ENCODE peak calls at places on chromosomes 3 and 15, in seven cellular contexts. J is left ventricle myocardium superior; X is HFFc6; E is activated T-helper 1 cell treated with Interleukin-2 at 50 U/mL for 16 hours; Y is epithelial cell of prostate; Z is stimulated activated CD4-positive, alpha-beta T cell treated with anti-CD3 and anti-CD28 coated beads, TNF-alpha, amount 100 ng/mL, for 4 hours; T is NCI-H1048. H is an unnamed sample.

GRCh38 chr3:129560269-129560787 is 17.4 kb downstream of the H1-8 start:
- DNase-seq in J (peak), Z (no peak), X (peak), E (no peak), T (no peak), Y (no peak), H (no peak)

GRCh38 chr15:23472678-23473077 is 25.6 kb upstream of the GOLGA6L2 start:
- DNase-seq in Y (peak), X (no peak), T (no peak), J (no peak), E (no peak), Z (no peak), H (no peak)

GRCh38 chr15:51375966-51376640 is 34.6 kb downstream of the GLDN start:
- DNase-seq in Y (peak), X (peak), Z (no peak), T (no peak), J (no peak), E (no peak), H (no peak)

GRCh38 chr3:194633349-194634004 is at the start of gene TMEM44:
- DNase-seq in Y (peak), X (peak), T (peak), Z (peak), E (peak), J (peak), H (peak)

GRCh38 chr3:36840453-36840921 is 76.1 kb upstream of the DCLK3 start:
- DNase-seq in Y (no peak), E (no peak), J (peak), T (no peak), Z (no peak), X (no peak), H (no peak)

GRCh38 chr3:119433613-119434325 is 29.6 kb downstream of the TMEM39A start:
- DNase-seq in E (no peak), T (no peak), Y (no peak), J (no peak), Z (no peak), X (no peak), H (no peak)

GRCh38 chr15:60898896-60899295 is 330.2 kb downstream of the RORA start:
- DNase-seq in E (no peak), Y (no peak), Z (no peak), X (no peak), J (no peak), T (no peak), H (no peak)

GRCh38 chr3:38438421-38438820 is 15.3 kb upstream of the ACVR2B start:
- DNase-seq in T (no peak), E (no peak), Y (no peak), X (no peak), Z (no peak), J (no peak), H (no peak)

GRCh38 chr15:38945551-38946298 is 381.1 kb upstream of the RASGRP1 start:
- DNase-seq in J (no peak), Y (no peak), Z (no peak), E (no peak), T (no peak), X (no peak), H (no peak)

GRCh38 chr3:105755121-105755886 is 113.5 kb downstream of the CBLB start:
- DNase-seq in X (no peak), J (no peak), E (no peak), T (no peak), Z (no peak), Y (no peak), H (no peak)

GRCh38 chr3:128297401-128298138 is 144.3 kb downstream of the EEFSEC start:
- DNase-seq in E (no peak), J (peak), T (no peak), Z (no peak), X (peak), Y (peak), H (no peak)

GRCh38 chr15:65870889-65871533 is 1.7 kb downstream of the RAB11A start:
- DNase-seq in X (peak), J (no peak), Z (no peak), Y (peak), T (no peak), E (no peak), H (no peak)

GRCh38 chr3:96267577-96267976 is 546.8 kb upstream of the EPHA6 start:
- DNase-seq in T (no peak), E (no peak), Y (no peak), Z (no peak), J (no peak), X (no peak), H (no peak)

GRCh38 chr3:8589880-8590556 is 54.6 kb downstream of the SSUH2 start:
- DNase-seq in E (no peak), J (no peak), Y (no peak), X (peak), Z (no peak), T (no peak), H (no peak)

GRCh38 chr3:16253601-16254000 is 11.1 kb downstream of the DPH3 start:
- DNase-seq in E (no peak), Y (no peak), T (no peak), J (peak), X (no peak), Z (no peak), H (no peak)

GRCh38 chr15:22949074-22949547 is 31.1 kb downstream of the CYFIP1 start:
- DNase-seq in X (no peak), J (peak), Z (no peak), E (no peak), Y (no peak), T (no peak), H (no peak)

GRCh38 chr3:173510565-173510964 is 113.0 kb downstream of the NLGN1 start:
- DNase-seq in E (no peak), J (no peak), Y (no peak), T (no peak), X (no peak), Z (no peak), H (no peak)

GRCh38 chr3:80770106-80771079 is 991.1 kb downstream of the GBE1 start:
- DNase-seq in E (no peak), T (no peak), Y (no peak), Z (no peak), X (no peak), J (no peak), H (peak)

GRCh38 chr3:76040946-76041345 is 255.6 kb upstream of the ZNF717 start:
- DNase-seq in J (no peak), Z (no peak), Y (no peak), E (no peak), X (no peak), T (no peak), H (no peak)

GRCh38 chr3:79872483-79872882 is 104.7 kb upstream of the ROBO1 start:
- DNase-seq in T (no peak), Y (peak), X (no peak), Z (no peak), E (no peak), J (no peak), H (no peak)

GRCh38 chr3:159532577-159532976 is 456.1 kb upstream of the IL12A start:
- DNase-seq in E (no peak), J (no peak), Z (no peak), Y (no peak), X (no peak), T (no peak), H (no peak)

GRCh38 chr15:81783076-81783475 is 262.7 kb downstream of the MEX3B start:
- DNase-seq in Y (no peak), T (no peak), X (no peak), E (no peak), J (no peak), Z (no peak), H (no peak)

GRCh38 chr3:167913218-167913902 is 177.8 kb downstream of the SERPINI1 start:
- DNase-seq in Z (no peak), Y (no peak), T (no peak), E (no peak), J (no peak), X (no peak), H (no peak)

GRCh38 chr3:127288921-127289645 is 1.2 kb upstream of the PRR20G start:
- DNase-seq in J (no peak), X (no peak), Y (no peak), Z (no peak), T (no peak), E (no peak), H (no peak)

GRCh38 chr15:78050441-78050809 is 27.1 kb downstream of the TBC1D2B start:
- DNase-seq in Y (no peak), J (no peak), T (no peak), E (no peak), X (no peak), Z (no peak), H (no peak)

GRCh38 chr15:80424381-80424780 is 20.2 kb downstream of the ARNT2 start:
- DNase-seq in X (no peak), T (no peak), E (no peak), J (no peak), Z (no peak), Y (peak), H (no peak)

GRCh38 chr15:56393277-56393676 is 28.1 kb downstream of the TEX9 start:
- DNase-seq in X (no peak), Z (no peak), T (no peak), Y (no peak), J (no peak), E (no peak), H (no peak)

GRCh38 chr15:93044301-93045190 is 44.5 kb downstream of the RGMA start:
- DNase-seq in E (no peak), T (no peak), J (no peak), Z (no peak), Y (no peak), X (no peak), H (no peak)

GRCh38 chr3:23481660-23482278 is 278.6 kb downstream of the UBE2E2 start:
- DNase-seq in E (no peak), T (no peak), Z (no peak), X (no peak), Y (no peak), J (no peak), H (no peak)

GRCh38 chr15:66706225-66706732 is 4.2 kb downstream of the SMAD6 start:
- DNase-seq in T (no peak), E (no peak), J (peak), Z (no peak), Y (no peak), X (peak), H (no peak)

GRCh38 chr3:193970773-193971206 is 165.2 kb upstream of the HES1 start:
- DNase-seq in T (no peak), J (no peak), Z (no peak), Y (no peak), X (no peak), E (no peak), H (no peak)

GRCh38 chr15:73051811-73052678 is at the start of gene NEO1:
- DNase-seq in Z (peak), X (peak), J (peak), Y (no peak), T (peak), E (peak), H (peak)

GRCh38 chr3:1404270-1404669 is 311.4 kb downstream of the CNTN6 start:
- DNase-seq in E (no peak), Z (no peak), Y (no peak), X (no peak), J (no peak), T (no peak), H (peak)

GRCh38 chr3:100169186-100169585 is 54.9 kb upstream of the FILIP1L start:
- DNase-seq in E (no peak), X (no peak), Z (no peak), T (no peak), Y (no peak), J (peak), H (no peak)

GRCh38 chr15:62649793-62650420 is 392.6 kb upstream of the TPM1 start:
- DNase-seq in X (no peak), Z (no peak), T (no peak), E (no peak), Y (no peak), J (peak), H (no peak)

GRCh38 chr3:52072020-52072419 is 15.6 kb upstream of the DUSP7 start:
- DNase-seq in X (no peak), T (no peak), J (no peak), E (no peak), Z (no peak), Y (no peak), H (no peak)

GRCh38 chr3:39707314-39707909 is 102.0 kb upstream of the MYRIP start:
- DNase-seq in X (peak), E (no peak), J (no peak), Z (no peak), T (no peak), Y (no peak), H (no peak)

GRCh38 chr15:23881299-23881698 is 194.2 kb upstream of the NDN start:
- DNase-seq in E (no peak), Z (no peak), J (no peak), X (no peak), Y (no peak), T (no peak), H (no peak)

H was measured in NCI-H510A.